ENCODE peak calls at places on chromosome 1, in five cellular contexts. Y is body of pancreas, Q is fibroblast of lung, X is tibial artery, V is upper lobe of right lung. W is an unnamed sample.

GRCh38 chr1:51472349-51472748 is 46.7 kb downstream of the EPS15 start:
- DNase-seq in Y (no peak), Q (peak; percentile 41), X (no peak), V (no peak), W (no peak)

GRCh38 chr1:94310570-94311270 is 73.3 kb upstream of the ARHGAP29 start:
- DNase-seq in Y (no peak), V (no peak), Q (no peak), X (no peak), W (no peak)

GRCh38 chr1:44811234-44811633 is 2.9 kb downstream of the BTBD19 start:
- DNase-seq in X (no peak), V (peak; percentile 12), Q (no peak), Y (peak; percentile 8), W (peak; percentile 26)

GRCh38 chr1:182384387-182384960 is 7.1 kb downstream of the GLUL start:
- DNase-seq in Y (no peak), Q (no peak), V (no peak), X (no peak), W (no peak)

GRCh38 chr1:30358510-30358909 is 364.9 kb downstream of the MATN1 start:
- DNase-seq in Y (no peak), X (peak; percentile 28), V (no peak), Q (no peak), W (no peak)

GRCh38 chr1:29747136-29747670 is 510.9 kb downstream of the PTPRU start:
- DNase-seq in Y (no peak), Q (no peak), X (no peak), V (no peak), W (no peak)

GRCh38 chr1:2341706-2342383 is 49.5 kb downstream of the MORN1 start:
- DNase-seq in Y (no peak), X (peak; percentile 38), V (no peak), Q (no peak), W (peak; percentile 64)

GRCh38 chr1:193325771-193326170 is 139.4 kb upstream of the B3GALT2 start:
- DNase-seq in X (no peak), V (no peak), Q (peak; percentile 39), Y (no peak), W (no peak)

GRCh38 chr1:22157359-22157966 is 14.6 kb upstream of the WNT4 start:
- DNase-seq in V (no peak), Q (no peak), X (no peak), Y (no peak), W (no peak)

GRCh38 chr1:160459056-160459455 is 58.7 kb downstream of the VANGL2 start:
- DNase-seq in V (no peak), Y (no peak), Q (peak; percentile 0), X (no peak), W (no peak)

GRCh38 chr1:83709662-83710061 is 289.3 kb downstream of the TTLL7 start:
- DNase-seq in V (no peak), Q (no peak), X (no peak), Y (no peak), W (no peak)

GRCh38 chr1:230943048-230943593 is 35.5 kb downstream of the TTC13 start:
- DNase-seq in Q (no peak), Y (no peak), X (no peak), V (no peak), W (no peak)

GRCh38 chr1:101041300-101041699 is 15.7 kb upstream of the DPH5 start:
- DNase-seq in Q (no peak), X (no peak), Y (no peak), V (no peak), W (no peak)

GRCh38 chr1:8864713-8865397 is 13.6 kb downstream of the ENO1 start:
- DNase-seq in Q (no peak), V (no peak), X (no peak), Y (no peak), W (no peak)

GRCh38 chr1:93675931-93676330 is 5.7 kb downstream of the BCAR3 start:
- DNase-seq in X (no peak), V (no peak), Q (peak; percentile 43), Y (no peak), W (no peak)

GRCh38 chr1:54500030-54500389 is 48.0 kb upstream of the ACOT11 start:
- DNase-seq in Y (no peak), X (no peak), Q (no peak), V (no peak), W (no peak)

GRCh38 chr1:19435851-19436465 is 49.4 kb downstream of the CAPZB start:
- DNase-seq in X (no peak), Y (no peak), V (no peak), Q (peak; percentile 87), W (no peak)

GRCh38 chr1:33007190-33008050 is 29.3 kb downstream of the AK2 start:
- DNase-seq in Q (peak; percentile 92), Y (no peak), V (no peak), X (peak; percentile 73), W (no peak)

GRCh38 chr1:203197625-203198024 is 11.1 kb upstream of the CHI3L1 start:
- DNase-seq in Y (no peak), V (peak; percentile 39), Q (peak; percentile 94), X (peak; percentile 13), W (peak; percentile 42)

GRCh38 chr1:214514032-214514818 is 37.2 kb downstream of the PTPN14 start:
- DNase-seq in Q (peak; percentile 78), V (no peak), X (no peak), Y (no peak), W (no peak)

GRCh38 chr1:54137532-54138061 is 15.2 kb downstream of the CDCP2 start:
- DNase-seq in V (no peak), Q (peak; percentile 76), X (no peak), Y (no peak), W (no peak)

GRCh38 chr1:20322081-20322824 is 31.6 kb downstream of the VWA5B1 start:
- DNase-seq in X (no peak), Q (peak; percentile 30), V (peak; percentile 8), Y (no peak), W (peak; percentile 10)

GRCh38 chr1:93595266-93595665 is 86.4 kb downstream of the BCAR3 start:
- DNase-seq in Q (peak; percentile 49), X (no peak), Y (no peak), V (no peak), W (no peak)

GRCh38 chr1:153881764-153882163 is 41.0 kb downstream of the GATAD2B start:
- DNase-seq in Q (peak; percentile 50), Y (no peak), X (no peak), V (no peak), W (peak; percentile 27)

GRCh38 chr1:111948209-111949131 is 41.0 kb downstream of the KCND3 start:
- DNase-seq in X (no peak), Y (no peak), Q (peak; percentile 34), V (peak; percentile 54), W (no peak)

GRCh38 chr1:94874423-94874822 is 52.5 kb downstream of the CNN3 start:
- DNase-seq in X (no peak), Y (no peak), V (no peak), Q (no peak), W (no peak)

GRCh38 chr1:151729966-151730291 is 8.6 kb downstream of the RIIAD1 start:
- DNase-seq in Q (no peak), V (no peak), Y (no peak), X (no peak), W (no peak)

DNA sequence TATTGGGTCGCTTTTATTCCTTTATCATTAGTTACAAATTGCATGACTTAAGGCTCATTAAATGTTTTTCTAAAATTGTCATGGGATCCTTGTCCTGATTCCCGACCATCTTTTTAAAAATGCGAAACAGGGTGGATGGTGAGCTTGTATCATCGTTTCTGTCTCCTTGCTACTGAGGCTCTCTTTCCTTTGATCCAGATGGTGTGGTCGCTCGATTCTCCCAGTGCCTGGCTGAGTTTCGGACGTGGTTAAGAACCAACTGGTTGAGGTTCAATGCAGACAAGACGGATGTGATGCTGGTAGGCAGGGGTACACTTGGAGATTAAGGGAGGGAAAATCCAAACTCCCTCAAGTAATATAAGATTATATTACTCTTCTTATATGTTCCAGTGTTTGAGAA is 1.2 kb downstream of the MIER1 start:
- DNase-seq in X (no peak), Q (no peak), Y (no peak), V (no peak), W (no peak)
- H3K27ac ChIP-seq in X (peak overlapping the region; percentile 93), Q (peak overlapping the region; percentile 99), Y (peak overlapping the region; percentile 76), V (peak overlapping the region; percentile 98), W (peak overlapping the region; percentile 6)

DNA sequence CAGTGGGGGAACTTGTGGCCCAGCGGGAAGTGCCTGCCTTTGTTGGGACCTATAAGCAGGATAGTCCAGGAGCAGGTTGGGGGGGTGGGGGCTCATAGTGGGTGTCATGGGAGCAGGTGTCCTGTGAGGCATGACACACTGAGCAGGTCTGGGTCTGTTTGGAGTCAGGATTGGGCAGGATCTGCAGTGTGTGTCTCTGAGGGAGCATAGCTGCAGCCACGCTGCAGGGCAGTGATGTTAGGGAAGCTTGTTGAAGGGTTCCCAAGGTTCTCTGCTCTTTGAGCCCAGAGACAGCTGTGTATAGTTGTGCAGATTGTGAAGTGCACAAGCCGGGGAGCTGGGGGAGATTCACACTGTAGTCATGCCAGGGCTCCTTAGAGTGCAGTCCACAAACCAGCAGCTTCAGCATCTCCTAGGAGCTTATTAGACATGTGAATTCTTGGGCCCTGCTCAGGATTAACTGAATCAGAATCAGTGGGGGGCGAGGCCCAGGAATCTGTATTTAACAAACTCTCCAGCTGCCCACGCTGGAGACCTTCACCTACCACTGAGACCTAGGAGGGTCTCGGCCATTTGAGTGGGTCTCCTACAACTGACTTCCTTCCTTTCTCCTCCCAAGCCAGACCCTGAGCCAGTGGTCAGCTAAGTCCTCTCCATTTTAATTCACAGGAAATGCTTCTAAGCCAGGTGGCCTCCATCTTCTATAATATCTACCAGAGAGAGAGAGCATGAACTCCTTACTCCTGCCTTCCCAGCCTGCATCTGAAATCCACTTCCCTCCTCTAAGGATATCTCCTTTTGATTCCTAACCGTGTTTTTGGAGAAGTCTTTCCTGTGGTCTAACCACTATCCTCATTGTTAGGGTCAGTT is 11.1 kb downstream of the INSRR start:
- DNase-seq in V (no peak), Q (no peak), Y (no peak), X (no peak), W (no peak)
- H3K4me3 ChIP-seq in V (no peak overlapping the region), Q (no peak overlapping the region), Y (no peak overlapping the region), X (no peak overlapping the region), W (no peak overlapping the region)

DNA sequence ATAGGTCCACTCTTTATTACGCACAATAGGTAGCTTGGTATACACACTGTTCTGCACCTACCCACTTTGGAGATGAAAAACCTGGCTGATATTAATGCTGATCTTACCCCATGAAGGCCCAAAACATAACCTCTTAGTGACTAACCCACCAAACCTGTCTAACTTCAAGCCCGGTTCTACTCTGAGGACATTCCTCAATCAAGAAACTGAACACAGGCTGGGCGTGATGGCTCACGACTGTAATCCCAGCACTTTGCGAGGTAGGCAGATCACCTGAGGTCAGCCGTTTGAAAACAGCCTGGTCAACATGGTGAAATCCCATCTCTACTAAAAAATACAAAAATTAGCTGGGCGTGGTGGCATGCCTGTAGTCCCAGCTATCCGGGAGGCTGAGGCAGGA is 50.5 kb downstream of the EYA3 start:
- DNase-seq in X (no peak), Q (no peak), V (no peak), Y (no peak), W (no peak)
- H3K36me3 ChIP-seq in X (peaks cover 12% of the 10 kb centered on the region), Q (peaks cover 2% of the 10 kb centered on the region), V (peaks cover 66% of the 10 kb centered on the region), Y (peaks cover 7% of the 10 kb centered on the region), W (peaks cover 4% of the 10 kb centered on the region)

GRCh38 chr1:42263019-42263418 is 72.0 kb downstream of the FOXJ3 start:
- DNase-seq in Y (no peak), Q (no peak), V (no peak), X (no peak), W (no peak)

GRCh38 chr1:42266253-42267135 is 68.5 kb downstream of the FOXJ3 start:
- DNase-seq in V (no peak), Q (peak; percentile 45), Y (no peak), X (no peak), W (no peak)

GRCh38 chr1:42267904-42268303 is 67.1 kb downstream of the FOXJ3 start:
- DNase-seq in V (no peak), X (no peak), Q (no peak), Y (no peak), W (no peak)

GRCh38 chr1:42260376-42261078 is 74.5 kb downstream of the FOXJ3 start:
- DNase-seq in Y (no peak), Q (no peak), X (no peak), V (no peak), W (no peak)

GRCh38 chr1:42264791-42265190 is 70.2 kb downstream of the FOXJ3 start:
- DNase-seq in V (no peak), Q (no peak), X (no peak), Y (no peak), W (no peak)
- H3K27ac ChIP-seq in V (no peak overlapping the region), Q (no peak overlapping the region), X (no peak overlapping the region), Y (no peak overlapping the region), W (no peak overlapping the region)